ENCODE peak calls at places on chromosomes 5 and 9, in seven cellular contexts. F is neural progenitor cell; U is mammary epithelial cell; A is HCT116; C is tibial nerve; P is effector memory CD4-positive, alpha-beta T cell; G is iPS DF 6.9. O is an unnamed sample. For H3K9me3, the result is how much of the 10 kb centered on the place peaks cover.

GRCh38 chr5:58346001-58346400 is 113.9 kb downstream of the PLK2 start:
- DNase-seq in F (no peak), U (no peak), A (no peak), C (no peak), P (no peak), G (no peak), O (no peak)

GRCh38 chr5:65329266-65329665 is 152.5 kb downstream of the ADAMTS6 start:
- DNase-seq in F (no peak), U (no peak), A (no peak), C (peak), P (no peak), G (no peak), O (peak)

GRCh38 chr9:128271112-128271511 is 4.7 kb downstream of the GOLGA2 start:
- DNase-seq in F (no peak), U (peak), A (peak), C (no peak), P (no peak), G (no peak), O (no peak)

GRCh38 chr5:139949710-139950109 is 93.4 kb downstream of the NRG2 start:
- DNase-seq in F (peak), U (no peak), A (no peak), C (no peak), P (no peak), G (no peak), O (no peak)

GRCh38 chr9:121434946-121435345 is 64.7 kb downstream of the GGTA1 start:
- DNase-seq in F (no peak), U (peak), A (no peak), C (no peak), P (no peak), G (no peak), O (no peak)

GRCh38 chr9:35335164-35335563 is 154.7 kb upstream of the RUSC2 start:
- DNase-seq in F (no peak), U (no peak), A (no peak), C (no peak), P (no peak), G (no peak), O (no peak)

GRCh38 chr9:21357479-21358290 is 7.0 kb upstream of the IFNA6 start:
- DNase-seq in F (no peak), U (no peak), A (no peak), C (no peak), P (no peak), G (no peak), O (no peak)

GRCh38 chr5:132363431-132364112 is 5.9 kb upstream of the SLC22A5 start:
- DNase-seq in F (no peak), U (peak), A (peak), C (peak), P (no peak), G (no peak), O (peak)

GRCh38 chr5:130206686-130207085 is 302.4 kb downstream of the CHSY3 start:
- DNase-seq in F (no peak), U (no peak), A (no peak), C (no peak), P (no peak), G (no peak), O (no peak)

GRCh38 chr9:35688558-35689350 is 971 bp downstream of the TPM2 start:
- DNase-seq in F (no peak), U (peak), A (peak), C (no peak), P (no peak), G (no peak), O (peak)

GRCh38 chr9:136965771-136966484 is 11.4 kb upstream of the PTGDS start:
- DNase-seq in F (peak), U (no peak), A (no peak), C (no peak), P (peak), G (no peak), O (no peak)

GRCh38 chr9:129725841-129726251 is 27.0 kb downstream of the PTGES start:
- DNase-seq in F (no peak), U (no peak), A (no peak), C (no peak), P (no peak), G (no peak), O (no peak)

GRCh38 chr5:89260254-89260653 is 377.3 kb upstream of the MEF2C start:
- DNase-seq in F (no peak), U (no peak), A (no peak), C (no peak), P (no peak), G (no peak), O (no peak)

GRCh38 chr5:165627548-165628170 is 2122.2 kb downstream of the MAT2B start:
- DNase-seq in F (no peak), U (no peak), A (no peak), C (no peak), P (no peak), G (no peak), O (no peak)

GRCh38 chr5:150236981-150237754 is 47.3 kb downstream of the SLC6A7 start:
- DNase-seq in F (no peak), U (no peak), A (no peak), C (no peak), P (no peak), G (no peak), O (no peak)

GRCh38 chr5:72144762-72145161 is 37.5 kb downstream of the MAP1B start:
- DNase-seq in F (no peak), U (no peak), A (no peak), C (no peak), P (no peak), G (no peak), O (no peak)

GRCh38 chr9:29751220-29751619 is 2177.9 kb upstream of the C9orf72 start:
- DNase-seq in F (no peak), U (no peak), A (no peak), C (no peak), P (no peak), G (no peak), O (no peak)
- H3K27ac ChIP-seq in F (no peak), U (no peak), A (no peak), C (no peak), P (no peak), G (no peak), O (no peak)

DNA sequence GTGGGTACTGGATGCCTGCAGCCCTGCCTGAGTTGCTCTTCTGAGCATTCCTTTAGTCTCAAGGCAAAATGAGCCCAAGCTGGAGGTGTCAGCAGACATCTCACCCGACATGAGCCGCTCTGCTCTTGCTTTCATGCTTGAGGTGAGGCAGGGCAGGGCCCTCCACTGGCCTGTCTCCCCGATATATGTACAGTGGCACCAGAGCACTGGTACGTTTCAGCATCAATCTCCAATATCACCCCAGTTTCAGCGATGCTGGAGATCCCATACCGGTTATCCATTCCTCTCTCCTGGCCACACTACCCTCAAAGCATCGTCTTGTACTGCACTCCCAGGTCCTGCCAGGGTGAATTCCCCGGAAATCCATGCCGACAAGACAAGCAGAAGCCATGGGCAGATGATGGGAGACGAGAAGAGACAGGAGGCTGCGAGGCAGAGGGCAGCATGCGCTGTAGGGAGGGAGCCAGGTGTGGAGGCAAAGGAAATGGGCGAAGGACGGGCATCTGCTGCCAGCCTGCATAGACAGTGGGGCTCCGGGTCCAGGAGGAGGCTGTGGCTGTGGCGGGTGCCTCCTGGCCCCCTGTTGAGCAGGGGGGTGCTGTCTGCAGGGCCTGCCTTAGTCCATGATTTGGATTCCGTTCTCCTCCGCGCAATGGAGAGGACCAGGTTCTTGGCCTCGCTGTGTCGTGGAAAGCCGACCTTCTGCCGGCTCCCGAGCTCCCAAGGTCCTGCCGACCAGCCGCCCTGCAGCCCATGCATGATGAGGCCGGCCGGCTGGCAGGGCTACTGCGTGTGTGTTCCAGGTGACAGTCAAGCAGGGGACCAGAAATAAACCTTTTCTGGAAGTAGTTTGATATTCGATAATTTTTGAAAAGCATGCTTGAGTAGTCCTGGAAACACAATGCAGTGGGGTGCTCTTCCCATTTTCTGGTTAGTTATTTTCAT is 152.2 kb upstream of the IRX2 start:
- DNase-seq in F (no peak), U (no peak), A (no peak), C (no peak), P (no peak), G (no peak), O (no peak)
- H3K9me3 ChIP-seq in F (under half), U (under half), A (under half), C (under half), P (under half), G (under half), O (under half)

DNA sequence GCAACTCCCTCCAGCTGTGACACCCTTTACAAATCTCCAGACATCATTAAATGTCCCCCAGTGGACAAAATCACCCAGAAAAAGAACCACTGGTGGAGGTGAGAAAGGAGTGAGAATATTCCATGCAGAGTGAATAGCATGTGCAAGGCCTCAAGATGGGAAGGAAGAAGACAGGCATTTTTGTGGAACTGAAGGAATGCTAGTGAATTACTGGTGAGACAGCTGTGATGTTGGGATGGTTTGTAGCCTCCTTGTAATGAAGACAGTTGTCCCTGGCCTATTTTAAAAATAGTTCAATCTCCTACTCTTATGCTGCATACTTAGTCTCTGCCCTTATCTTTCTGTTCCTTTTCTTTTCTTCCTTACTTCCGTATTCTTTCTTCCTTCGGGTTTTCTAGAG is 124.9 kb upstream of the RPS23 start:
- DNase-seq in F (no peak), U (no peak), A (no peak), C (no peak), P (no peak), G (no peak), O (no peak)
- H3K4me3 ChIP-seq in F (no peak), U (no peak), A (no peak), C (no peak), P (no peak), G (no peak), O (no peak)

GRCh38 chr5:81949479-81949878 is 22.3 kb upstream of the ATG10 start:
- DNase-seq in F (no peak), U (no peak), A (no peak), C (no peak), P (no peak), G (no peak), O (no peak)

GRCh38 chr5:81950996-81951395 is 20.8 kb upstream of the ATG10 start:
- DNase-seq in F (no peak), U (no peak), A (no peak), C (no peak), P (no peak), G (no peak), O (no peak)

GRCh38 chr5:81942746-81943145 is 29.1 kb upstream of the ATG10 start:
- DNase-seq in F (no peak), U (no peak), A (no peak), C (no peak), P (no peak), G (no peak), O (no peak)

GRCh38 chr5:81945867-81946266 is 26.0 kb upstream of the ATG10 start:
- DNase-seq in F (no peak), U (no peak), A (no peak), C (no peak), P (no peak), G (no peak), O (no peak)

DNA sequence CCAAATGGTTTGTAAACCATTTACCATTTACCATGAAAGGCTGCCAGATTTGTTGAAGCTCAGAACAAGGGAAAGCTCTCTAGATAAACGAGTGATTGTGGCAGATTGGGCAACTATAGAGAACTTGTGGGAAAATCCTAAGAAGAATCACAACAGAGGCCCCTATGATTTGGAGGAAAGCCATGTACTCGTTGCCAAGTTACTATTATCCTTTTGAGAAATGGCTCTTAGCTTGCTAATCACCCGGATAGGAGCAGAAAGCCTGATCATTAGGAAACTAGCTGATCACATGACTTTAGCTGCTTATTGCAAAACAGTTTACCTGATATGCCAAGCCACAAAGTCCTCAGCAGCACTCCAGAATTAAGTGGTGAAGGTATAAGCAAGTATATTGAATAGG is 23.5 kb upstream of the ATG10 start:
- DNase-seq in F (no peak), U (peak), A (no peak), C (no peak), P (no peak), G (no peak), O (no peak)
- H3K27ac ChIP-seq in F (no peak), U (no peak), A (no peak), C (no peak), P (no peak), G (no peak), O (no peak)

DNA sequence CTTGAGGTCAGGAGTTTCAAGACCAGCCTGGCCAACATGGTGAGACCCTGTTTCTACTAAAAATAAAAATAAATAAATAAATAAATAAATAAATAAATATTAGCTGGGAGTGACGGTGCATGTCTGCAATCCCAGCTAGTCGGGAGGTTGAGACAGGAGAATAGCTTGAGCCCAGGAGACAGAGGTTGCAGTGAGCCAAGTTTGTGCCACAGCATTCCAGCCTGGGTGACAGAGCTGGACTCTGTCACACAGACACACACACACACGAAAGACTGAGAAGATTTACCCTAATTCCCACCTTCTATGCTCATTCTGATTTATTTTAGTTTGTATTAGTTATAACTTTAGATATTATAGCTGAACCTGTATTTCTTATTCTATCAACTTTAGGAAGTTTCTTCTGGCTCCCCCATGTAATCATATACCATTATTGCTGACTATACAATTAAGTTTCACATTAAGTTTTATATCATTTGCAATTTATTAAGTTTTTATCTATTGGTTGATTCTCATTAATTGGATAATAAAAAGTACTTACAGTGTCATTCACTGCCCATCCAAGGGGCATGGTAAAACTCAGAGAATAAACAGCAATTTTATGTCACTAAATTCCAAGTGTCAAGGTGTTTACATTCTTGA is 20.8 kb downstream of the ABHD17B start:
- DNase-seq in F (no peak), U (no peak), A (no peak), C (no peak), P (no peak), G (no peak), O (no peak)
- H3K9me3 ChIP-seq in F (under half), U (under half), A (under half), C (under half), P (under half), G (under half), O (under half)

GRCh38 chr9:132663120-132663519 is 6.7 kb downstream of the DDX31 start:
- DNase-seq in F (peak), U (no peak), A (no peak), C (no peak), P (no peak), G (no peak), O (no peak)

GRCh38 chr9:132663851-132664250 is 5.9 kb downstream of the DDX31 start:
- DNase-seq in F (no peak), U (no peak), A (no peak), C (no peak), P (no peak), G (no peak), O (no peak)

DNA sequence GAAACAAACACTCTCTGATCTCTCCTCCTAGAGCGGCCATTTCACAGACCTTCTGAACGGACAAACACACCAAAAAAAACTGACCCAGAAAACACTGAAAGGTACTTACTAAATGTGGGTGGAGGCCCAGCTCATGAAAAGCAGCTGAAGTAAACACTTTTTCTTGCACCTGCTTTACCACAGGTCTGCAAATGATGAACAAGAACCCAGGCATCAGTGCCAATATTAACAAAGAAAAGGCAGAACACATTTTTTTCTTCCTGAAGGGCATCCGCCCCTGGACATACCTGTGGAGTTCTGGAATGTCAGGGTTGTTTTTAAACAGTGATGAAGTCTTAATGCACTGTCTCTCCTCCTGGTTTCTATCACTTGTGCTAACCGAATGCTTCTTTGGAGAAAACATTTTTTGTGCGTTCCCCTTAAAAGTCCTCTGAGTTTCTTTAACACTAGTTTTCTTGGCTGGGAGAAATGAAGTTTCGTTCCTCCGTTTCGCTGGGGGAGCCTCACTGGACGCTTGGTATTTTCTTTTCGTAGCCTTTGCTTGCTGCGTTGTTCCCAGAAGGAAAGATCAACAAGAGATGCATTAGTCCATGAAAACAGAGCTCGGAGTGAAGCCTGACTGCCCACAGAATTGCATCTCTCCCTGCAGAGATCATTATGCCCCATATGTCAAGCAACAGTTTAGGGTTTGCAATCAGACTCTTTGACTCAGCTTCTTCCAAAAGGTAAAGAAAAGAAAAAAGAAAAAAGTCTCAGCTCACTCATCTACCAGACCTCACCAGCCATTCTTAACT is 7.4 kb downstream of the DDX31 start:
- DNase-seq in F (no peak), U (no peak), A (no peak), C (no peak), P (no peak), G (no peak), O (no peak)
- H3K4me3 ChIP-seq in F (no peak), U (no peak), A (no peak), C (peak), P (no peak), G (no peak), O (no peak)

GRCh38 chr5:159910843-159911229 is 5.4 kb upstream of the ADRA1B start:
- DNase-seq in F (no peak), U (no peak), A (no peak), C (no peak), P (no peak), G (no peak), O (no peak)
- H3K27ac ChIP-seq in F (no peak), U (no peak), A (no peak), C (no peak), P (no peak), G (no peak), O (no peak)

DNA sequence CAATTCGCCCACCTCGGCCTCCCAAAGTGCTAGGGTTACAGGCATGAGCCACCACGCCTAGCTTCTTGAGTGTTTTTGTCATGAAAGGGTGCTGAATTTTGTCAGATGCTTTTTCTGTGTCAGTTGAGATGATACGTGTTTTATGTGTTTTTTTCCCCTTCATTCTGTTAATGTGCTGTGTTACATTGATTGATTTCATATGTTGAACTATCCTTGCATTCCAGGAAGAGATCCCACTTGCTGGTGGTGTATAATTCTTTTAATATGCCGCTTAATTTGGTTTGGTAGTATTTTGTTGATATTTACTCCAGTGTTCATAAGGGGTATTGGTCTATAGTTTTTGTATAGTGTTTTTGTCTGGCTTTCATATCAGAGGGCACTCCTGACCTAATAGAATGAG is 13.6 kb downstream of the ZBTB43 start:
- DNase-seq in F (no peak), U (no peak), A (no peak), C (no peak), P (no peak), G (no peak), O (no peak)
- H3K9me3 ChIP-seq in F (under half), U (under half), A (under half), C (under half), P (under half), G (under half), O (under half)

O was measured in SJCRH30.